ENCODE peak calls at places on chromosomes 4 and X, in four cellular contexts. P, W, T and Y are unnamed samples.

GRCh38 chr4:59161249-59161648 is 2038.9 kb upstream of the ADGRL3 start:
- DNase-seq in P (no peak), W (no peak), T (no peak), Y (no peak)

GRCh38 chr4:72828864-72829263 is 240.7 kb downstream of the COX18 start:
- DNase-seq in P (no peak), W (no peak), T (no peak), Y (no peak)

GRCh38 chrX:134025986-134026731 is 40.8 kb upstream of the GPC3 start:
- DNase-seq in P (peak; percentile 43), W (no peak), T (peak; percentile 55), Y (peak; percentile 1)

GRCh38 chr4:7388627-7389026 is 46.1 kb downstream of the PSAPL1 start:
- DNase-seq in P (no peak), W (no peak), T (no peak), Y (no peak)

GRCh38 chr4:138959421-138959820 is 56.2 kb upstream of the NOCT start:
- DNase-seq in P (peak; percentile 16), W (no peak), T (no peak), Y (no peak)

GRCh38 chrX:31609130-31609529 is 537.3 kb upstream of the FTHL17 start:
- DNase-seq in P (no peak), W (peak; percentile 6), T (no peak), Y (no peak)

GRCh38 chrX:21683910-21684309 is 25.8 kb upstream of the KLHL34 start:
- DNase-seq in P (no peak), W (no peak), T (no peak), Y (no peak)

GRCh38 chrX:43958529-43958928 is 14.7 kb downstream of the NDP start:
- DNase-seq in P (no peak), W (peak; percentile 85), T (peak; percentile 72), Y (peak; percentile 47)

GRCh38 chrX:110944793-110945466 is 149.3 kb upstream of the CHRDL1 start:
- DNase-seq in P (peak; percentile 53), W (no peak), T (no peak), Y (no peak)

GRCh38 chr4:8939887-8940742 is 68.5 kb upstream of the HMX1 start:
- DNase-seq in P (no peak), W (no peak), T (no peak), Y (no peak)

GRCh38 chr4:183628189-183628588 is 30.8 kb downstream of the RWDD4 start:
- DNase-seq in P (no peak), W (no peak), T (no peak), Y (no peak)

GRCh38 chr4:42397256-42397634 is at the start of gene SHISA3:
- DNase-seq in P (peak; percentile 75), W (no peak), T (no peak), Y (no peak)

GRCh38 chr4:132180020-132180427 is 969.1 kb upstream of the PCDH10 start:
- DNase-seq in P (no peak), W (no peak), T (no peak), Y (no peak)

GRCh38 chr4:41077628-41078027 is 136.7 kb downstream of the APBB2 start:
- DNase-seq in P (no peak), W (no peak), T (peak; percentile 57), Y (no peak)

GRCh38 chr4:10417720-10418119 is 39.5 kb downstream of the ZNF518B start:
- DNase-seq in P (no peak), W (no peak), T (no peak), Y (no peak)

GRCh38 chr4:138223191-138223910 is 18.8 kb downstream of the SLC7A11 start:
- DNase-seq in P (no peak), W (peak; percentile 53), T (no peak), Y (no peak)

GRCh38 chr4:26863512-26863911 is 2.9 kb downstream of the STIM2 start:
- DNase-seq in P (no peak), W (no peak), T (no peak), Y (no peak)

GRCh38 chr4:6625256-6625655 is 15.2 kb upstream of the MRFAP1 start:
- DNase-seq in P (no peak), W (no peak), T (no peak), Y (no peak)

GRCh38 chr4:145001635-145002034 is 96.4 kb downstream of the ANAPC10 start:
- DNase-seq in P (no peak), W (no peak), T (no peak), Y (no peak)

GRCh38 chr4:159308571-159309340 is 205.9 kb downstream of the RAPGEF2 start:
- DNase-seq in P (no peak), W (no peak), T (no peak), Y (no peak)

GRCh38 chr4:122921971-122922876 is at the start of gene NUDT6:
- DNase-seq in P (peak; percentile 83), W (peak; percentile 74), T (peak; percentile 51), Y (peak; percentile 80)

GRCh38 chrX:118644378-118644777 is 83.0 kb upstream of the IL13RA1 start:
- DNase-seq in P (no peak), W (peak; percentile 72), T (peak; percentile 54), Y (peak; percentile 16)
- TF ChIP-seq KDM1A in P (no peak), W (no peak), T (no peak), Y (no peak)

DNA sequence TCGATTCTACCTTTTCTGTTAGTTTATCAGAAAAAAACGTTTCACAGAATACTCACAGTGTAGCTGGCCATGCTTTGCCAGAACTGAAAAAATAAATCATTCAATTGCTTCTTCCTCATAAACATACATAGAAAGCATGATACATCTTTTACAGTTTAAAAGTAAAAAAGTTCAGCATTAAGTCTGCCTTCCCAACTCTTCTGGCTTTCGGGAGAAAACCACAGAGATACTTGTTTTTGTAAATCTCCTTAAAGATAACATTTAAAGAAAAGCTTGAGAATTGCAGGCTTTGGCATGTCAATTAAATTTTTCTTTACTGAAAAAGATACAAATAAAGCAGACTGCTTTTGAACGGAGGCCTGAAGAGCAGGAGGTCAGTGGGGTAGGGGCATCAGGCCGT is 66.8 kb downstream of the SEC24D start:
- DNase-seq in P (no peak), W (no peak), T (no peak), Y (no peak)
- TF ChIP-seq KDM1A in P (no peak), W (no peak), T (no peak), Y (no peak)

GRCh38 chr4:99205104-99205979 is 13.7 kb downstream of the ADH6 start:
- DNase-seq in P (no peak), W (no peak), T (peak; percentile 83), Y (no peak)
- TF ChIP-seq KDM1A in P (no peak), W (no peak), T (no peak), Y (no peak)

DNA sequence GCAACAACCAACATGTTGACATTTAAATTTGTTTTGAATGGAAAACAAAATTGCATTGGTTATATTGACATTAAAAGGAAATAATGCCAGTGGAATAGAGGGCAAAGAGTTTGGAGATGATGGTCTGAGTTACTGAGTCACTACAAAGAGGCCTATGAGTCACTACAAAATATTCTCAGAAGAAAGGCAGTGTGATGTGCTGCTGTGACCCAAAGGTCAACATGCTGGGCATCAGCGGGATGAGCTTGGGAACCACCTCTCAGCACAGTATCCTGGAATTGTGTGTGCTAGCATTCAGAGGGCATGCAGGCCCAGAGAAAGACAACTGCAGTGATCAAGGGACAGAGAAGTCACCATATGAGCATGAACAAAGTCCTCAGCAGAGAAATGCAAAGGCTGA is 2.8 kb downstream of the CMC4 start:
- DNase-seq in P (no peak), W (peak; percentile 60), T (peak; percentile 46), Y (no peak)
- TF ChIP-seq KDM1A in P (no peak), W (no peak), T (no peak), Y (peak; percentile 18)

GRCh38 chrX:130906776-130907175 is 3.8 kb upstream of the ENOX2 start:
- DNase-seq in P (no peak), W (no peak), T (peak; percentile 14), Y (no peak)

GRCh38 chrX:130915302-130915701 is 12.3 kb upstream of the ENOX2 start:
- DNase-seq in P (no peak), W (no peak), T (no peak), Y (no peak)

GRCh38 chrX:130909469-130910136 is 6.6 kb upstream of the ENOX2 start:
- DNase-seq in P (no peak), W (no peak), T (no peak), Y (peak; percentile 31)
- TF ChIP-seq KDM1A in P (no peak), W (no peak), T (no peak), Y (no peak)

GRCh38 chrX:103794117-103794516 is 17.5 kb downstream of the PLP1 start:
- DNase-seq in P (no peak), W (no peak), T (no peak), Y (no peak)
- TF ChIP-seq KDM1A in P (no peak), W (no peak), T (no peak), Y (no peak)

GRCh38 chr4:52822583-52823477 is 39.3 kb upstream of the RASL11B start:
- DNase-seq in P (no peak), W (no peak), T (no peak), Y (no peak)
- TF ChIP-seq KDM1A in P (no peak), W (no peak), T (no peak), Y (no peak)

DNA sequence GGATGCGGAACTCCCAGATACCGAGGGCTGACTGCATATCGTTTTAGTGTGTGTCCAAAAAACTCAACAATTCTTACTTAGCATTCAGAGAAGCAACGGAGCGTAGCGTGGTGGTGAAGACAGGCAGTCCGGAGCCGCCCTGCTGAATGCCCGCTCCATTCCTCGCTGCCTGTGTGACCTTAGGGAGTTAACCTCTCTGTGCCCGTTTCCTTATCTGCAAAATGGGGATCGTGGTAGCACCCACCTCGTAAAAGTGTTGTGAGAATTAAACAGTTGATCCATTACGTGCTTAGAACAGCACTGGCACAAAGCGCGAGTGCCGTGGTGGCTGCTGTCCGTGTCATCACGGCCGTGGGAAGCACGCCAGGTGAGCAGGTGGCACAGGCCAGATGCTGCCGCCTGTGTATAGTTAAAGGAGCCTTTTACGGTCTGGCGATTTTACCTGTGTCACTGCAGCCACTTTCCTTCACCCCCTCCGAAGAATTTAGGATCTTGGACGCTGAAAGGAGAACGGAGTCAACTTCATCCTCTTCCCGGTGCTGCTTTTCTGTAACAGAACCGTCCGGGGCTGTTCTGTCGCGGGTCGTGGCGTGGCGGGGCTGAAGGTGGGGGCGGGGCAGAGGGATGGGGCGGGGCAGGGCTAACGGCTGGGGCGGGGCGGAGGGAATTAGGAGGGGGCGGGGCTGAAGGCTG is 884 bp downstream of the CCDC110 start:
- DNase-seq in P (peak; percentile 71), W (peak; percentile 9), T (peak; percentile 4), Y (peak; percentile 18)
- TF ChIP-seq KDM1A in P (peak; percentile 81), W (no peak), T (no peak), Y (no peak)

GRCh38 chr4:186724048-186724860 is 598 bp upstream of the FAT1 start:
- DNase-seq in P (peak; percentile 83), W (peak; percentile 39), T (no peak), Y (peak; percentile 35)
- TF ChIP-seq KDM1A in P (no peak), W (no peak), T (no peak), Y (no peak)

GRCh38 chrX:41381685-41382084 is 47.7 kb downstream of the DDX3X start:
- DNase-seq in P (no peak), W (peak; percentile 93), T (peak; percentile 89), Y (peak; percentile 52)
- TF ChIP-seq KDM1A in P (no peak), W (no peak), T (peak; percentile 28), Y (no peak)